ENCODE peak calls at places on chromosomes 7 and 10, in ten cellular contexts. One of them, this sample, is unnamed.

GRCh38 chr7:19522486-19522885 is 186.4 kb downstream of the POLR1F start:
- DNase-seq in ACHN: no peak
- DNase-seq in AG09309: peak
- DNase-seq in KBM-7: no peak
- DNase-seq in NT2/D1: no peak
- DNase-seq in activated effector memory CD4-positive, alpha-beta T cell treated with anti-CD3 and anti-CD28 coated beads, Interleukin-2, amount 50 U/mL, for 16 hours: no peak
- DNase-seq in NCI-H2081: no peak
- DNase-seq in GF-D8: no peak
- DNase-seq in NCI-H524: no peak
- DNase-seq in IMR-90: peak
- DNase-seq in this sample: no peak

GRCh38 chr10:104920476-104920875 is 279.4 kb downstream of the SORCS3 start:
- DNase-seq in KBM-7: no peak
- DNase-seq in IMR-90: no peak
- DNase-seq in AG09309: no peak
- DNase-seq in GF-D8: no peak
- DNase-seq in NCI-H2081: no peak
- DNase-seq in NCI-H524: no peak
- DNase-seq in NT2/D1: no peak
- DNase-seq in ACHN: no peak
- DNase-seq in activated effector memory CD4-positive, alpha-beta T cell treated with anti-CD3 and anti-CD28 coated beads, Interleukin-2, amount 50 U/mL, for 16 hours: no peak
- DNase-seq in this sample: no peak

GRCh38 chr7:148286150-148286549 is 304.4 kb upstream of the C7orf33 start:
- DNase-seq in KBM-7: peak
- DNase-seq in NCI-H2081: peak
- DNase-seq in NT2/D1: no peak
- DNase-seq in activated effector memory CD4-positive, alpha-beta T cell treated with anti-CD3 and anti-CD28 coated beads, Interleukin-2, amount 50 U/mL, for 16 hours: no peak
- DNase-seq in IMR-90: no peak
- DNase-seq in AG09309: no peak
- DNase-seq in ACHN: peak
- DNase-seq in NCI-H524: peak
- DNase-seq in GF-D8: no peak
- DNase-seq in this sample: peak

GRCh38 chr7:99631311-99632109 is 14.8 kb downstream of the ZSCAN25 start:
- DNase-seq in NCI-H2081: peak
- DNase-seq in KBM-7: peak
- DNase-seq in activated effector memory CD4-positive, alpha-beta T cell treated with anti-CD3 and anti-CD28 coated beads, Interleukin-2, amount 50 U/mL, for 16 hours: no peak
- DNase-seq in AG09309: no peak
- DNase-seq in NT2/D1: peak
- DNase-seq in IMR-90: peak
- DNase-seq in NCI-H524: peak
- DNase-seq in ACHN: peak
- DNase-seq in GF-D8: no peak
- DNase-seq in this sample: no peak

GRCh38 chr7:24052572-24053223 is 231.3 kb upstream of the NPY start:
- DNase-seq in NCI-H524: no peak
- DNase-seq in IMR-90: peak
- DNase-seq in KBM-7: peak
- DNase-seq in ACHN: no peak
- DNase-seq in GF-D8: peak
- DNase-seq in NT2/D1: no peak
- DNase-seq in AG09309: peak
- DNase-seq in activated effector memory CD4-positive, alpha-beta T cell treated with anti-CD3 and anti-CD28 coated beads, Interleukin-2, amount 50 U/mL, for 16 hours: no peak
- DNase-seq in NCI-H2081: peak
- DNase-seq in this sample: no peak

GRCh38 chr10:9198611-9199010 is 1144.1 kb downstream of the GATA3 start:
- DNase-seq in NCI-H524: no peak
- DNase-seq in NT2/D1: no peak
- DNase-seq in NCI-H2081: no peak
- DNase-seq in ACHN: peak
- DNase-seq in AG09309: no peak
- DNase-seq in KBM-7: no peak
- DNase-seq in GF-D8: no peak
- DNase-seq in IMR-90: peak
- DNase-seq in activated effector memory CD4-positive, alpha-beta T cell treated with anti-CD3 and anti-CD28 coated beads, Interleukin-2, amount 50 U/mL, for 16 hours: no peak
- DNase-seq in this sample: no peak

GRCh38 chr7:55641273-55641691 is 69.0 kb upstream of the VOPP1 start:
- DNase-seq in NT2/D1: peak
- DNase-seq in IMR-90: peak
- DNase-seq in ACHN: peak
- DNase-seq in NCI-H2081: peak
- DNase-seq in activated effector memory CD4-positive, alpha-beta T cell treated with anti-CD3 and anti-CD28 coated beads, Interleukin-2, amount 50 U/mL, for 16 hours: peak
- DNase-seq in GF-D8: no peak
- DNase-seq in NCI-H524: peak
- DNase-seq in KBM-7: peak
- DNase-seq in AG09309: peak
- DNase-seq in this sample: peak

GRCh38 chr10:100970076-100970913 is 991 bp downstream of the SEMA4G start:
- DNase-seq in NT2/D1: no peak
- DNase-seq in NCI-H524: no peak
- DNase-seq in GF-D8: no peak
- DNase-seq in AG09309: no peak
- DNase-seq in NCI-H2081: no peak
- DNase-seq in KBM-7: no peak
- DNase-seq in activated effector memory CD4-positive, alpha-beta T cell treated with anti-CD3 and anti-CD28 coated beads, Interleukin-2, amount 50 U/mL, for 16 hours: peak
- DNase-seq in ACHN: peak
- DNase-seq in IMR-90: no peak
- DNase-seq in this sample: peak

GRCh38 chr10:69757553-69758309 is 44.0 kb upstream of the COL13A1 start:
- DNase-seq in KBM-7: no peak
- DNase-seq in NCI-H2081: peak
- DNase-seq in NCI-H524: no peak
- DNase-seq in IMR-90: peak
- DNase-seq in AG09309: peak
- DNase-seq in activated effector memory CD4-positive, alpha-beta T cell treated with anti-CD3 and anti-CD28 coated beads, Interleukin-2, amount 50 U/mL, for 16 hours: no peak
- DNase-seq in NT2/D1: no peak
- DNase-seq in ACHN: peak
- DNase-seq in GF-D8: no peak
- DNase-seq in this sample: peak

This sample was measured in NCI-H345.